ENCODE peak calls at places on chromosomes 5 and 9, in nine cellular contexts. M is activated CD8-positive, alpha-beta T cell treated with anti-CD3 and anti-CD28 coated beads for 36 hours; R is fibroblast of mammary gland; F is AG10803; V is gastrocnemius medialis; B is pancreas; A is GM23338; D is spleen; S is AG04449. Y is an unnamed sample.

GRCh38 chr9:121399883-121400607 is 30.0 kb upstream of the STOM start:
- DNase-seq in A (peak), M (no peak), F (peak), S (peak), D (no peak), B (no peak), R (peak), V (no peak), Y (no peak)

GRCh38 chr5:38379360-38379827 is 121.0 kb downstream of the EGFLAM start:
- DNase-seq in M (no peak), D (no peak), A (peak), F (no peak), V (no peak), B (no peak), R (no peak), S (no peak), Y (no peak)

GRCh38 chr9:122387526-122387925 is 16.7 kb downstream of the PTGS1 start:
- DNase-seq in S (no peak), V (no peak), R (no peak), A (no peak), M (no peak), B (no peak), F (no peak), D (no peak), Y (peak)

GRCh38 chr9:132457508-132457907 is 47.5 kb downstream of the CFAP77 start:
- DNase-seq in B (no peak), A (no peak), D (no peak), M (no peak), S (no peak), R (no peak), V (no peak), F (no peak), Y (no peak)

GRCh38 chr9:101618693-101619092 is 23.9 kb upstream of the PPP3R2 start:
- DNase-seq in A (no peak), M (no peak), F (no peak), V (no peak), R (no peak), B (no peak), D (no peak), S (no peak), Y (no peak)

GRCh38 chr9:86649913-86650312 is 295.7 kb upstream of the TUT7 start:
- DNase-seq in M (no peak), F (no peak), R (no peak), D (no peak), B (no peak), S (no peak), V (no peak), A (no peak), Y (no peak)

GRCh38 chr9:17742065-17742464 is 163.2 kb downstream of the SH3GL2 start:
- DNase-seq in S (no peak), F (no peak), R (no peak), D (no peak), B (no peak), V (no peak), M (no peak), A (peak), Y (no peak)

GRCh38 chr5:148623741-148624140 is 30.6 kb downstream of the HTR4 start:
- DNase-seq in B (no peak), M (no peak), R (no peak), S (no peak), V (no peak), A (no peak), F (no peak), D (no peak), Y (no peak)

GRCh38 chr5:120527251-120527650 is 63.2 kb downstream of the PRR16 start:
- DNase-seq in V (no peak), R (no peak), F (no peak), A (no peak), S (no peak), D (no peak), M (no peak), B (no peak), Y (no peak)

GRCh38 chr9:112753725-112754124 is 3.2 kb downstream of the SNX30 start:
- DNase-seq in R (peak), F (peak), M (peak), B (no peak), S (peak), D (no peak), A (no peak), V (no peak), Y (no peak)

GRCh38 chr9:111645806-111646205 is 14.7 kb downstream of the DNAJC25 start:
- DNase-seq in F (no peak), D (no peak), A (no peak), M (no peak), B (no peak), R (peak), S (no peak), V (no peak), Y (no peak)

GRCh38 chr5:20694121-20694520 is 706.1 kb upstream of the CDH18 start:
- DNase-seq in M (no peak), D (no peak), F (no peak), S (no peak), A (no peak), B (no peak), R (peak), V (no peak), Y (no peak)

GRCh38 chr9:115237383-115238087 is 119.6 kb upstream of the TNC start:
- DNase-seq in V (no peak), S (no peak), F (peak), B (no peak), A (no peak), R (peak), M (no peak), D (no peak), Y (no peak)

GRCh38 chr9:113483676-113484257 is 20.2 kb downstream of the RGS3 start:
- DNase-seq in S (no peak), R (no peak), F (no peak), V (no peak), A (no peak), B (no peak), M (no peak), D (no peak), Y (no peak)

GRCh38 chr5:81181576-81182316 is 51.4 kb upstream of the CKMT2 start:
- DNase-seq in D (no peak), M (no peak), V (no peak), R (no peak), S (no peak), A (peak), F (no peak), B (no peak), Y (no peak)

GRCh38 chr5:150461231-150461630 is 11.7 kb upstream of the RPS14 start:
- DNase-seq in D (peak), V (peak), R (no peak), B (no peak), A (peak), S (no peak), M (peak), F (no peak), Y (no peak)

GRCh38 chr9:76687861-76688374 is 76.3 kb upstream of the PCA3 start:
- DNase-seq in R (peak), M (peak), A (no peak), B (no peak), D (no peak), F (peak), S (no peak), V (no peak), Y (no peak)

GRCh38 chr5:28707706-28708105 is 1669.3 kb upstream of the CDH9 start:
- DNase-seq in B (no peak), F (no peak), V (no peak), S (no peak), D (no peak), R (no peak), M (no peak), A (no peak), Y (no peak)

GRCh38 chr5:151619812-151620462 is 28.8 kb upstream of the FAT2 start:
- DNase-seq in R (no peak), S (no peak), F (no peak), V (no peak), M (no peak), D (no peak), A (peak), B (no peak), Y (peak)

GRCh38 chr5:139513852-139514485 is 31.4 kb upstream of the STING1 start:
- DNase-seq in A (no peak), R (no peak), B (no peak), V (no peak), S (no peak), F (no peak), D (peak), M (no peak), Y (no peak)

GRCh38 chr5:56838409-56839039 is 23.2 kb downstream of the MAP3K1 start:
- DNase-seq in B (no peak), A (peak), M (no peak), F (peak), V (no peak), D (no peak), S (peak), R (peak), Y (no peak)

GRCh38 chr9:78292026-78292425 is 4.9 kb upstream of the PSAT1 start:
- DNase-seq in A (no peak), V (no peak), D (no peak), F (no peak), M (no peak), S (no peak), B (no peak), R (no peak), Y (no peak)

GRCh38 chr5:160923927-160924705 is 72.1 kb upstream of the ATP10B start:
- DNase-seq in S (no peak), R (no peak), A (peak), B (peak), D (no peak), M (no peak), V (no peak), F (no peak), Y (no peak)

GRCh38 chr9:126705767-126706697 is 92.3 kb downstream of the LMX1B start:
- DNase-seq in M (peak), D (peak), S (no peak), A (peak), V (no peak), R (peak), B (peak), F (peak), Y (peak)

GRCh38 chr9:121359358-121360294 is 10.4 kb downstream of the STOM start:
- DNase-seq in M (no peak), R (no peak), D (no peak), S (no peak), F (peak), V (no peak), A (no peak), B (no peak), Y (no peak)

DNA sequence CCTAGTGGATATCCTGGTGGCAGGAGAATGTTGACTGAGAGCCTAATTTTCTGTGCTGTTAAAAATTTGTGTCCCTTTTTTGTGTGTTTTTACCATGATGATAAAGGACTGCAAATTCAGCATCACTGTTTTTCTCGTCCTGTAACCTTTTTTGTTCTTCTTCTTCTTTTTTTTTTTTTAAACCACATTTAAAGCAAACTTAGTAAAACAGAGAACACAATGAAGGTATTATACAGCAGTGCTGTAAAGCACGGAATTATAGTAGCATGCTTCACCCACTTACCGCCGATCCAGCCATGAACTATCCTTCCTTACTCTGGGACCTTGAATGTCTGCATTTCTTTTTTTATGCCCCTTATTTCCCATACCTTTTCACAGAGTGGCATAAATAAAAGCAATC is 280.0 kb downstream of the ARHGAP26 start:
- DNase-seq in M (no peak), D (no peak), B (no peak), V (no peak), A (no peak), R (no peak), F (no peak), S (no peak), Y (no peak)
- TF ChIP-seq CTCF in M (no peak), D (no peak), B (no peak), V (no peak), A (no peak), R (no peak), F (no peak), S (no peak), Y (no peak)

DNA sequence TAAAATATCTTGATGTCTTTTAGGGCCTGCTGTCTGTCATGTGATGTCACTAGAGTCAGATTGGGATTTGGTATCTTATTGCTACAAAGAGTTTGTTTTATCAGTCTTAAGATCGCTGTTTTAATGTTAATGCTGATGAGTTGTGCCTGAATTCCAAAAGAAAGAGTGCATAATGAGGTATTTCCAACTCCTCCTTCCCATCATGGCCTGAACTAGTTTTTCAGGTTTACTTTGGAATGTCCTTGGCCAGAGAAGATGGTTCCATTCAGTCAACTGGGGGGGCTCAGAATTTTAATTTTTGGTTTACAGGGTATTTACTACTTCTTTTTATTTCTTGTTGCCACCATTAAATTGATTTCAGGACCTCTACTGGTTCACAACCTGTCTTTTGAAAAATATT is 74.3 kb upstream of the MARCHF11 start:
- DNase-seq in M (no peak), S (no peak), D (no peak), V (no peak), R (no peak), A (peak), B (no peak), F (no peak), Y (no peak)
- TF ChIP-seq CTCF in M (no peak), S (no peak), D (no peak), V (no peak), R (no peak), A (no peak), B (no peak), F (no peak), Y (no peak)

DNA sequence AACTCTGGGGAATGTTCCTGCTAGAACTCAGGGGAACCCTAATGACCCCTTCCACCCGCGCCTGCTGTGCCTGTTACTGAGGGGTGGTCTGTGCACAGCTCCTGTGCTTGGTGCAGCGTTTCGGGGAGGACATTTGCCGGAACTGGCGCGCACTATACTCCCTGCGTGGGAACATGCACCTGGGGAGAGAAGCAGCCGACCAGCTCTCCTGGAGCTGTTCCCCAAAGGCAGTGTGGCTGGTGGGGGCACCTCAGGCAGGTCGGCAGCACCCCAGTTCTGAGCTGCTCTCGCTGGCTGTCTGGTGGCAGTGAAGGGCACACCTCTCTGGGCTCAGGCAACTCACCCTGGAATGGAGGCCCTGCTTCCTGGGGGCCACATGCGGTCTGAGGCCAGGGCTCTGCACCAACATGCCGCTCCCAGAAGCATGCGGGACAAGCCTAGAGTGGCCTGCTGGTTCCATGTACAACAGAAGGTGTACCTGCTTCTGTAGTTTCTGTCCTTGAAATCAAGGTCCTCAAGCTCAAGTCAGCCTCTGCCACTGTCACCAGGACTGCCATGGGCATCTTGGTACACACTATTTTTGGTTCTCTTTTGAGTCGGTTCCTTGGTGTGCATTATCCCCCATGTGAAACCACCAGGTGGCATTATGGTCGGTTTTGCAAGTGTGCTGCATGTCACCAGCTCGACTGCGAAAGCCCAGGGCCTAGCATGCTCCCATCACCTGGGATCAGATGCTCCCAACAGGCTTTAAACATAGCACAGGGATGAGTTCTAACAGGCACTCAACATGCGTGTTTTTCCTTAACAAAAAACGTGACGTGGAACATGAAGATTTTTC is 7.8 kb upstream of the MRNIP start:
- DNase-seq in F (no peak), R (peak), V (no peak), D (peak), B (no peak), S (no peak), M (peak), A (peak), Y (no peak)
- TF ChIP-seq CTCF in F (no peak), R (no peak), V (no peak), D (no peak), B (no peak), S (no peak), M (no peak), A (peak), Y (peak)

DNA sequence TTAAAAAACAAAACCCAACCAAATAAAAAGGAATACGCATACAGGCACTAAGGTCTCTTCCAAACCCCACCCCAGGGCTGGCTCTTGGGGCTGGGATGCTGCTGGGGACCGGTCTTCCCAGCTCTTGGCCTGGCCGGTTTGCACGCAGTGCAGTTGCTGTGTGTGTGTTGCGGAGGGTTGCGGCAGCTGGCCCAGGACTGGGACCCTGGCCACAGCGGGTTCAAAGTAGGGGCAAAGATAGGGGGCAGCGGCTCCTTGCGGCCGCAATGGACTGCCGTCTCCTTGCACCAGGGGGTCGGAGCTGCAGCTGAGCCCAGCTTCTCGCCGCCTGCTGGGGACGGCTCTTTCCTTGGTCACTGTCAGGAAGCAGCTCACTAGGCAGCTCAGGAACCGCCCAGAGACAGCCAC is 5.0 kb downstream of the DMRT3 start:
- DNase-seq in D (no peak), F (no peak), A (peak), R (no peak), B (no peak), S (no peak), V (no peak), M (no peak), Y (no peak)
- TF ChIP-seq CTCF in D (no peak), F (no peak), A (peak), R (no peak), B (no peak), S (no peak), V (no peak), M (no peak), Y (no peak)

GRCh38 chr9:91758491-91758981 is 191.5 kb downstream of the ROR2 start:
- DNase-seq in D (no peak), F (peak), B (no peak), A (peak), S (no peak), R (peak), M (peak), V (no peak), Y (peak)
- TF ChIP-seq CTCF in D (peak), F (peak), B (peak), A (peak), S (peak), R (peak), M (peak), V (no peak), Y (peak)

GRCh38 chr9:109560470-109561132 is 62.5 kb upstream of the PTPN3 start:
- DNase-seq in M (no peak), F (no peak), V (peak), B (no peak), D (no peak), A (peak), S (no peak), R (no peak), Y (no peak)
- TF ChIP-seq CTCF in M (no peak), F (no peak), V (no peak), B (no peak), D (no peak), A (peak), S (no peak), R (no peak), Y (no peak)

GRCh38 chr9:27248702-27249101 is 48.2 kb downstream of the EQTN start:
- DNase-seq in V (no peak), B (no peak), S (no peak), A (no peak), M (no peak), D (no peak), R (peak), F (peak), Y (no peak)

GRCh38 chr9:27247756-27248155 is 49.2 kb downstream of the EQTN start:
- DNase-seq in V (no peak), F (peak), M (peak), R (peak), A (peak), D (no peak), S (no peak), B (no peak), Y (no peak)
- TF ChIP-seq CTCF in V (peak), F (peak), M (peak), R (peak), A (peak), D (peak), S (peak), B (peak), Y (peak)